ENCODE peak calls at places on chromosomes 7 and 10, in seven cellular contexts. A is OCI-LY7; O is AG09309; J is AG08396; S is stimulated activated CD4-positive, alpha-beta T cell treated with anti-CD3 and anti-CD28 coated beads, TNF-alpha, amount 100 ng/mL, for 4 hours; M is ureter; L is anterior cingulate cortex. T is an unnamed sample.

GRCh38 chr7:137954614-137955013 is 47.3 kb downstream of the CREB3L2 start:
- DNase-seq in O (no peak), M (no peak), L (no peak), A (no peak), S (no peak), J (no peak), T (no peak)

GRCh38 chr10:17129711-17130110 is at the start of gene CUBN:
- DNase-seq in S (no peak), O (no peak), A (no peak), M (no peak), J (no peak), L (no peak), T (no peak)

GRCh38 chr7:43119371-43120069 is 7.1 kb downstream of the HECW1 start:
- DNase-seq in M (no peak), O (peak), A (no peak), L (no peak), J (peak), S (no peak), T (peak)

GRCh38 chr10:128527730-128528129 is 401.5 kb upstream of the MKI67 start:
- DNase-seq in A (no peak), L (no peak), S (no peak), M (no peak), J (no peak), O (no peak), T (no peak)

GRCh38 chr7:46139079-46139478 is 218.0 kb upstream of the IGFBP3 start:
- DNase-seq in M (no peak), L (no peak), S (no peak), O (peak), A (no peak), J (peak), T (peak)

GRCh38 chr7:50795253-50795652 is 12.6 kb upstream of the GRB10 start:
- DNase-seq in L (no peak), A (no peak), M (no peak), J (no peak), O (no peak), S (no peak), T (no peak)

GRCh38 chr10:4804505-4804904 is 21.5 kb upstream of the AKR1E2 start:
- DNase-seq in A (no peak), O (peak), J (no peak), M (no peak), L (no peak), S (no peak), T (no peak)

GRCh38 chr10:16867990-16868389 is 50.8 kb upstream of the RSU1 start:
- DNase-seq in O (no peak), J (no peak), S (no peak), M (no peak), A (no peak), L (no peak), T (no peak)

GRCh38 chr10:102779680-102780079 is 35.9 kb downstream of the WBP1L start:
- DNase-seq in M (no peak), S (no peak), L (no peak), J (no peak), A (no peak), O (no peak), T (no peak)

GRCh38 chr7:102433319-102434038 is at the start of gene ORAI2:
- DNase-seq in A (peak), M (peak), S (peak), O (no peak), L (peak), J (peak), T (peak)

GRCh38 chr7:136018104-136018503 is 40.9 kb upstream of the MTPN start:
- DNase-seq in S (no peak), L (no peak), O (no peak), A (no peak), M (no peak), J (no peak), T (no peak)

GRCh38 chr7:23941551-23941950 is 231.5 kb downstream of the STK31 start:
- DNase-seq in L (no peak), A (no peak), O (no peak), M (no peak), S (no peak), J (no peak), T (no peak)

GRCh38 chr10:119759832-119760231 is 34.0 kb downstream of the INPP5F start:
- DNase-seq in J (no peak), S (no peak), O (no peak), L (no peak), A (no peak), M (no peak), T (no peak)

GRCh38 chr7:28619256-28619655 is 206.9 kb downstream of the CREB5 start:
- DNase-seq in L (no peak), A (no peak), J (no peak), O (no peak), S (no peak), M (no peak), T (no peak)

GRCh38 chr10:4016214-4016740 is 231.3 kb upstream of the KLF6 start:
- DNase-seq in A (no peak), M (no peak), S (no peak), J (no peak), O (no peak), L (no peak), T (no peak)

GRCh38 chr10:97689637-97690036 is 2.6 kb upstream of the AVPI1 start:
- DNase-seq in O (peak), J (peak), L (no peak), S (no peak), M (no peak), A (no peak), T (peak)

GRCh38 chr7:70657989-70658578 is 473.9 kb upstream of the GALNT17 start:
- DNase-seq in M (no peak), O (no peak), L (no peak), S (no peak), A (no peak), J (no peak), T (no peak)

GRCh38 chr10:13039761-13040160 is 38.2 kb upstream of the CCDC3 start:
- DNase-seq in J (no peak), O (no peak), S (no peak), M (no peak), L (no peak), A (no peak), T (no peak)

GRCh38 chr7:141073641-141074161 is at the start of gene TMEM178B:
- DNase-seq in L (no peak), A (no peak), S (no peak), M (no peak), J (no peak), O (no peak), T (no peak)

GRCh38 chr10:77455538-77455937 is 182.1 kb downstream of the KCNMA1 start:
- DNase-seq in S (no peak), M (no peak), J (no peak), L (no peak), O (no peak), A (no peak), T (no peak)

GRCh38 chr10:104054430-104054829 is 31.2 kb downstream of the COL17A1 start:
- DNase-seq in J (peak), S (no peak), L (no peak), M (no peak), O (peak), A (no peak), T (peak)

GRCh38 chr10:118986815-118987790 is 42.4 kb upstream of the NANOS1 start:
- DNase-seq in O (no peak), M (no peak), A (no peak), J (no peak), L (no peak), S (no peak), T (no peak)